ENCODE peak calls at places on chromosome 1, in eight cellular contexts. One of them, this sample, is unnamed.

GRCh38 chr1:201171063-201172036 is 17.1 kb upstream of the TMEM9 start:
- DNase-seq in substantia nigra: peak; percentile 51
- DNase-seq in germinal center: peak; percentile 59
- DNase-seq in NCI-H2107: peak; percentile 80
- DNase-seq in stimulated activated naive CD8-positive, alpha-beta T cell treated with anti-CD3 and anti-CD28 coated beads, Interleukin-15, amount 100 ng/mL, for 72 hours: peak; percentile 78
- DNase-seq in HT1080: no peak
- DNase-seq in NCI-H1105 treated with DMSO at 0.1 percent for 48 hours: peak; percentile 67
- DNase-seq in stimulated activated CD4-positive, alpha-beta T cell treated with anti-CD3 and anti-CD28 coated beads, Interleukin-2, amount 100 ng/mL, for 48 hours: peak; percentile 53
- DNase-seq in this sample: peak; percentile 73

GRCh38 chr1:15714438-15715136 is 21.5 kb upstream of the SLC25A34 start:
- DNase-seq in stimulated activated naive CD8-positive, alpha-beta T cell treated with anti-CD3 and anti-CD28 coated beads, Interleukin-15, amount 100 ng/mL, for 72 hours: no peak
- DNase-seq in NCI-H1105 treated with DMSO at 0.1 percent for 48 hours: no peak
- DNase-seq in germinal center: no peak
- DNase-seq in substantia nigra: peak; percentile 16
- DNase-seq in NCI-H2107: no peak
- DNase-seq in HT1080: no peak
- DNase-seq in stimulated activated CD4-positive, alpha-beta T cell treated with anti-CD3 and anti-CD28 coated beads, Interleukin-2, amount 100 ng/mL, for 48 hours: no peak
- DNase-seq in this sample: peak; percentile 74

GRCh38 chr1:179599623-179600249 is 8.1 kb downstream of the TDRD5 start:
- DNase-seq in substantia nigra: no peak
- DNase-seq in HT1080: no peak
- DNase-seq in stimulated activated CD4-positive, alpha-beta T cell treated with anti-CD3 and anti-CD28 coated beads, Interleukin-2, amount 100 ng/mL, for 48 hours: no peak
- DNase-seq in stimulated activated naive CD8-positive, alpha-beta T cell treated with anti-CD3 and anti-CD28 coated beads, Interleukin-15, amount 100 ng/mL, for 72 hours: no peak
- DNase-seq in NCI-H2107: no peak
- DNase-seq in NCI-H1105 treated with DMSO at 0.1 percent for 48 hours: peak; percentile 57
- DNase-seq in germinal center: no peak
- DNase-seq in this sample: no peak

GRCh38 chr1:172874950-172875349 is 175.8 kb downstream of the TNFSF18 start:
- DNase-seq in HT1080: no peak
- DNase-seq in stimulated activated naive CD8-positive, alpha-beta T cell treated with anti-CD3 and anti-CD28 coated beads, Interleukin-15, amount 100 ng/mL, for 72 hours: peak; percentile 59
- DNase-seq in substantia nigra: no peak
- DNase-seq in stimulated activated CD4-positive, alpha-beta T cell treated with anti-CD3 and anti-CD28 coated beads, Interleukin-2, amount 100 ng/mL, for 48 hours: no peak
- DNase-seq in NCI-H1105 treated with DMSO at 0.1 percent for 48 hours: no peak
- DNase-seq in germinal center: no peak
- DNase-seq in NCI-H2107: no peak
- DNase-seq in this sample: no peak

GRCh38 chr1:173365341-173365740 is 111.8 kb upstream of the PRDX6 start:
- DNase-seq in germinal center: no peak
- DNase-seq in stimulated activated CD4-positive, alpha-beta T cell treated with anti-CD3 and anti-CD28 coated beads, Interleukin-2, amount 100 ng/mL, for 48 hours: no peak
- DNase-seq in NCI-H1105 treated with DMSO at 0.1 percent for 48 hours: no peak
- DNase-seq in substantia nigra: no peak
- DNase-seq in NCI-H2107: no peak
- DNase-seq in HT1080: no peak
- DNase-seq in stimulated activated naive CD8-positive, alpha-beta T cell treated with anti-CD3 and anti-CD28 coated beads, Interleukin-15, amount 100 ng/mL, for 72 hours: no peak
- DNase-seq in this sample: no peak

GRCh38 chr1:156113263-156114004 is 1.1 kb upstream of the LMNA start:
- DNase-seq in stimulated activated CD4-positive, alpha-beta T cell treated with anti-CD3 and anti-CD28 coated beads, Interleukin-2, amount 100 ng/mL, for 48 hours: no peak
- DNase-seq in substantia nigra: no peak
- DNase-seq in HT1080: no peak
- DNase-seq in germinal center: no peak
- DNase-seq in NCI-H2107: no peak
- DNase-seq in NCI-H1105 treated with DMSO at 0.1 percent for 48 hours: no peak
- DNase-seq in stimulated activated naive CD8-positive, alpha-beta T cell treated with anti-CD3 and anti-CD28 coated beads, Interleukin-15, amount 100 ng/mL, for 72 hours: no peak
- DNase-seq in this sample: peak; percentile 33

GRCh38 chr1:229640455-229640854 is 14.4 kb downstream of the URB2 start:
- DNase-seq in NCI-H1105 treated with DMSO at 0.1 percent for 48 hours: no peak
- DNase-seq in substantia nigra: no peak
- DNase-seq in stimulated activated CD4-positive, alpha-beta T cell treated with anti-CD3 and anti-CD28 coated beads, Interleukin-2, amount 100 ng/mL, for 48 hours: no peak
- DNase-seq in germinal center: no peak
- DNase-seq in NCI-H2107: no peak
- DNase-seq in HT1080: no peak
- DNase-seq in stimulated activated naive CD8-positive, alpha-beta T cell treated with anti-CD3 and anti-CD28 coated beads, Interleukin-15, amount 100 ng/mL, for 72 hours: no peak
- DNase-seq in this sample: no peak

GRCh38 chr1:17258116-17258757 is 9.3 kb downstream of the PADI3 start:
- DNase-seq in NCI-H1105 treated with DMSO at 0.1 percent for 48 hours: no peak
- DNase-seq in germinal center: no peak
- DNase-seq in stimulated activated naive CD8-positive, alpha-beta T cell treated with anti-CD3 and anti-CD28 coated beads, Interleukin-15, amount 100 ng/mL, for 72 hours: no peak
- DNase-seq in substantia nigra: no peak
- DNase-seq in stimulated activated CD4-positive, alpha-beta T cell treated with anti-CD3 and anti-CD28 coated beads, Interleukin-2, amount 100 ng/mL, for 48 hours: no peak
- DNase-seq in NCI-H2107: no peak
- DNase-seq in HT1080: no peak
- DNase-seq in this sample: peak; percentile 50

GRCh38 chr1:54976747-54977146 is 3.7 kb upstream of the TMEM61 start:
- DNase-seq in stimulated activated CD4-positive, alpha-beta T cell treated with anti-CD3 and anti-CD28 coated beads, Interleukin-2, amount 100 ng/mL, for 48 hours: no peak
- DNase-seq in substantia nigra: no peak
- DNase-seq in HT1080: no peak
- DNase-seq in stimulated activated naive CD8-positive, alpha-beta T cell treated with anti-CD3 and anti-CD28 coated beads, Interleukin-15, amount 100 ng/mL, for 72 hours: no peak
- DNase-seq in germinal center: no peak
- DNase-seq in NCI-H2107: no peak
- DNase-seq in NCI-H1105 treated with DMSO at 0.1 percent for 48 hours: peak; percentile 44
- DNase-seq in this sample: no peak

GRCh38 chr1:8903908-8904650 is 25.6 kb upstream of the ENO1 start:
- DNase-seq in stimulated activated CD4-positive, alpha-beta T cell treated with anti-CD3 and anti-CD28 coated beads, Interleukin-2, amount 100 ng/mL, for 48 hours: no peak
- DNase-seq in HT1080: peak; percentile 91
- DNase-seq in stimulated activated naive CD8-positive, alpha-beta T cell treated with anti-CD3 and anti-CD28 coated beads, Interleukin-15, amount 100 ng/mL, for 72 hours: no peak
- DNase-seq in germinal center: no peak
- DNase-seq in NCI-H1105 treated with DMSO at 0.1 percent for 48 hours: no peak
- DNase-seq in NCI-H2107: no peak
- DNase-seq in substantia nigra: no peak
- DNase-seq in this sample: peak; percentile 92

GRCh38 chr1:201499795-201500669 is 6.9 kb downstream of the CSRP1 start:
- DNase-seq in stimulated activated naive CD8-positive, alpha-beta T cell treated with anti-CD3 and anti-CD28 coated beads, Interleukin-15, amount 100 ng/mL, for 72 hours: no peak
- DNase-seq in NCI-H1105 treated with DMSO at 0.1 percent for 48 hours: no peak
- DNase-seq in substantia nigra: peak; percentile 70
- DNase-seq in germinal center: no peak
- DNase-seq in HT1080: no peak
- DNase-seq in stimulated activated CD4-positive, alpha-beta T cell treated with anti-CD3 and anti-CD28 coated beads, Interleukin-2, amount 100 ng/mL, for 48 hours: no peak
- DNase-seq in NCI-H2107: no peak
- DNase-seq in this sample: no peak